ENCODE peak calls at places on chromosomes 12 and 14, in six cellular contexts. I, R, L, D, U and C are unnamed samples.

GRCh38 chr12:60269611-60270269 is 673.9 kb downstream of the SLC16A7 start:
- DNase-seq in I (peak; percentile 14), R (no peak), L (no peak), D (no peak), U (no peak), C (no peak)

GRCh38 chr14:37709419-37710195 is 114.2 kb downstream of the TTC6 start:
- DNase-seq in I (no peak), R (no peak), L (no peak), D (no peak), U (no peak), C (no peak)

GRCh38 chr14:68144051-68144681 is 324.6 kb downstream of the RAD51B start:
- DNase-seq in I (no peak), R (no peak), L (no peak), D (no peak), U (no peak), C (no peak)

GRCh38 chr14:89304972-89305703 is 111.9 kb downstream of the FOXN3 start:
- DNase-seq in I (peak; percentile 54), R (no peak), L (no peak), D (no peak), U (no peak), C (no peak)

GRCh38 chr12:78035913-78036658 is 205.4 kb downstream of the NAV3 start:
- DNase-seq in I (no peak), R (no peak), L (no peak), D (peak; percentile 10), U (no peak), C (no peak)

GRCh38 chr12:111446044-111446581 is 40.4 kb downstream of the SH2B3 start:
- DNase-seq in I (peak; percentile 66), R (peak; percentile 64), L (no peak), D (no peak), U (no peak), C (no peak)

GRCh38 chr12:38890102-38890501 is 15.3 kb downstream of the CPNE8 start:
- DNase-seq in I (no peak), R (no peak), L (no peak), D (no peak), U (peak; percentile 55), C (no peak)

GRCh38 chr12:38892090-38892786 is 13.2 kb downstream of the CPNE8 start:
- DNase-seq in I (no peak), R (no peak), L (no peak), D (no peak), U (no peak), C (no peak)

GRCh38 chr12:64387201-64387816 is 3.2 kb downstream of the C12orf56 start:
- DNase-seq in I (no peak), R (no peak), L (no peak), D (no peak), U (no peak), C (no peak)

GRCh38 chr12:4909397-4909733 is 340 bp upstream of the KCNA1 start:
- DNase-seq in I (no peak), R (peak; percentile 30), L (peak; percentile 42), D (no peak), U (no peak), C (no peak)

GRCh38 chr12:89821901-89822300 is 113.3 kb upstream of the ATP2B1 start:
- DNase-seq in I (no peak), R (no peak), L (no peak), D (no peak), U (no peak), C (no peak)

GRCh38 chr12:2298556-2299195 is 245.9 kb downstream of the CACNA1C start:
- DNase-seq in I (no peak), R (no peak), L (no peak), D (no peak), U (no peak), C (no peak)

GRCh38 chr12:122204829-122205589 is 1.5 kb downstream of the B3GNT4 start:
- DNase-seq in I (no peak), R (no peak), L (no peak), D (no peak), U (no peak), C (no peak)

GRCh38 chr14:75877292-75877691 is 104.5 kb downstream of the TGFB3 start:
- DNase-seq in I (peak; percentile 44), R (no peak), L (no peak), D (no peak), U (peak; percentile 45), C (no peak)

GRCh38 chr14:80212025-80212402 is 710 bp upstream of the DIO2 start:
- DNase-seq in I (no peak), R (no peak), L (no peak), D (no peak), U (peak; percentile 34), C (no peak)

GRCh38 chr12:28313631-28314030 is 123.4 kb downstream of the CCDC91 start:
- DNase-seq in I (no peak), R (no peak), L (no peak), D (no peak), U (no peak), C (no peak)

GRCh38 chr12:8890313-8891084 is 23.8 kb upstream of the PHC1 start:
- DNase-seq in I (no peak), R (peak; percentile 72), L (peak; percentile 74), D (peak; percentile 15), U (peak; percentile 14), C (peak; percentile 42)

GRCh38 chr12:110582286-110583136 is 607 bp downstream of the PPTC7 start:
- DNase-seq in I (peak; percentile 80), R (peak; percentile 44), L (peak; percentile 60), D (peak; percentile 60), U (no peak), C (peak; percentile 65)

GRCh38 chr12:95789126-95790024 is 1.2 kb downstream of the NTN4 start:
- DNase-seq in I (peak; percentile 64), R (peak; percentile 51), L (peak; percentile 40), D (no peak), U (no peak), C (no peak)

GRCh38 chr14:104863131-104863862 is 1.8 kb upstream of the CEP170B start:
- DNase-seq in I (no peak), R (no peak), L (no peak), D (no peak), U (no peak), C (no peak)

GRCh38 chr14:100666851-100667250 is 59.8 kb upstream of the DLK1 start:
- DNase-seq in I (no peak), R (no peak), L (no peak), D (no peak), U (no peak), C (no peak)

GRCh38 chr14:64196668-64197411 is 97.3 kb downstream of the ESR2 start:
- DNase-seq in I (peak; percentile 70), R (peak; percentile 71), L (peak; percentile 53), D (peak; percentile 70), U (peak; percentile 13), C (no peak)

GRCh38 chr14:76784266-76784874 is 23.1 kb downstream of the VASH1 start:
- DNase-seq in I (no peak), R (no peak), L (peak; percentile 22), D (no peak), U (no peak), C (no peak)

GRCh38 chr14:29928342-29928640 is 644 bp upstream of the PRKD1 start:
- DNase-seq in I (no peak), R (peak; percentile 16), L (no peak), D (no peak), U (no peak), C (no peak)

GRCh38 chr12:63845726-63846125 is 1.2 kb downstream of the SRGAP1 start:
- DNase-seq in I (no peak), R (no peak), L (no peak), D (no peak), U (no peak), C (no peak)

GRCh38 chr12:80472912-80473500 is 29.0 kb downstream of the PTPRQ start:
- DNase-seq in I (no peak), R (peak; percentile 17), L (no peak), D (no peak), U (peak; percentile 36), C (no peak)

GRCh38 chr12:107356266-107356936 is 263.1 kb upstream of the CRY1 start:
- DNase-seq in I (no peak), R (no peak), L (no peak), D (no peak), U (no peak), C (no peak)

GRCh38 chr12:52813203-52813819 is 605 bp downstream of the KRT4 start:
- DNase-seq in I (no peak), R (no peak), L (no peak), D (no peak), U (no peak), C (no peak)

GRCh38 chr12:132711169-132711843 is 664 bp downstream of the PGAM5 start:
- DNase-seq in I (no peak), R (peak; percentile 42), L (peak; percentile 50), D (no peak), U (no peak), C (no peak)

GRCh38 chr12:16012086-16012485 is 101.0 kb downstream of the DERA start:
- DNase-seq in I (peak; percentile 81), R (no peak), L (no peak), D (no peak), U (no peak), C (no peak)

GRCh38 chr14:52080171-52080800 is 11.4 kb upstream of the NID2 start:
- DNase-seq in I (no peak), R (no peak), L (no peak), D (no peak), U (no peak), C (no peak)

GRCh38 chr14:34124585-34124984 is 173.7 kb upstream of the EGLN3 start:
- DNase-seq in I (no peak), R (no peak), L (no peak), D (no peak), U (no peak), C (no peak)

GRCh38 chr12:47817272-47818006 is 2.3 kb downstream of the HDAC7 start:
- DNase-seq in I (peak; percentile 43), R (no peak), L (no peak), D (no peak), U (no peak), C (no peak)

GRCh38 chr14:61753631-61754030 is 8.6 kb upstream of the SNAPC1 start:
- DNase-seq in I (no peak), R (no peak), L (no peak), D (no peak), U (no peak), C (no peak)

GRCh38 chr12:460301-461230 is 827 bp downstream of the B4GALNT3 start:
- DNase-seq in I (peak; percentile 53), R (peak; percentile 21), L (peak; percentile 47), D (no peak), U (no peak), C (peak; percentile 21)

GRCh38 chr12:63079791-63080395 is 71.1 kb downstream of the AVPR1A start:
- DNase-seq in I (no peak), R (no peak), L (no peak), D (no peak), U (no peak), C (no peak)

GRCh38 chr12:65355461-65355860 is 77.0 kb downstream of the MSRB3 start:
- DNase-seq in I (no peak), R (no peak), L (no peak), D (no peak), U (no peak), C (no peak)

GRCh38 chr12:80513211-80513610 is 69.2 kb downstream of the PTPRQ start:
- DNase-seq in I (peak; percentile 25), R (no peak), L (no peak), D (no peak), U (no peak), C (no peak)

GRCh38 chr12:122449317-122449716 is 26.8 kb upstream of the CLIP1 start:
- DNase-seq in I (no peak), R (no peak), L (no peak), D (no peak), U (peak; percentile 31), C (no peak)